ENCODE peak calls at places on chromosomes 3 and 15, in six cellular contexts. One of them, this sample, is unnamed.

GRCh38 chr3:34011171-34012101 is 213.0 kb downstream of the PDCD6IP start:
- DNase-seq in A549: peak; percentile 25
- DNase-seq in mucosa of descending colon: no peak
- DNase-seq in left ventricle myocardium inferior: no peak
- DNase-seq in epithelial cell of esophagus: no peak
- DNase-seq in uterus: no peak
- DNase-seq in this sample: peak; percentile 45

GRCh38 chr3:182019926-182020325 is 308.2 kb downstream of the SOX2 start:
- DNase-seq in A549: no peak
- DNase-seq in mucosa of descending colon: no peak
- DNase-seq in left ventricle myocardium inferior: no peak
- DNase-seq in epithelial cell of esophagus: no peak
- DNase-seq in uterus: no peak
- DNase-seq in this sample: no peak

GRCh38 chr3:71185733-71186455 is 397.6 kb downstream of the FOXP1 start:
- DNase-seq in A549: no peak
- DNase-seq in mucosa of descending colon: no peak
- DNase-seq in left ventricle myocardium inferior: no peak
- DNase-seq in epithelial cell of esophagus: peak; percentile 66
- DNase-seq in uterus: no peak
- DNase-seq in this sample: peak; percentile 53

GRCh38 chr3:13399603-13400002 is 20.5 kb downstream of the NUP210 start:
- DNase-seq in A549: no peak
- DNase-seq in mucosa of descending colon: no peak
- DNase-seq in left ventricle myocardium inferior: no peak
- DNase-seq in epithelial cell of esophagus: no peak
- DNase-seq in uterus: no peak
- DNase-seq in this sample: no peak

GRCh38 chr3:48428863-48429415 is 947 bp downstream of the PLXNB1 start:
- DNase-seq in A549: no peak
- DNase-seq in mucosa of descending colon: peak; percentile 64
- DNase-seq in left ventricle myocardium inferior: peak; percentile 53
- DNase-seq in epithelial cell of esophagus: no peak
- DNase-seq in uterus: peak; percentile 61
- DNase-seq in this sample: no peak

GRCh38 chr15:47439870-47440155 is 277.5 kb upstream of the SEMA6D start:
- DNase-seq in A549: no peak
- DNase-seq in mucosa of descending colon: no peak
- DNase-seq in left ventricle myocardium inferior: no peak
- DNase-seq in epithelial cell of esophagus: no peak
- DNase-seq in uterus: no peak
- DNase-seq in this sample: peak; percentile 56

GRCh38 chr3:193594946-193595689 is 2.1 kb downstream of the OPA1 start:
- DNase-seq in A549: no peak
- DNase-seq in mucosa of descending colon: no peak
- DNase-seq in left ventricle myocardium inferior: no peak
- DNase-seq in epithelial cell of esophagus: peak; percentile 31
- DNase-seq in uterus: no peak
- DNase-seq in this sample: no peak

GRCh38 chr3:171407746-171408145 is 52.5 kb downstream of the TNIK start:
- DNase-seq in A549: no peak
- DNase-seq in mucosa of descending colon: no peak
- DNase-seq in left ventricle myocardium inferior: no peak
- DNase-seq in epithelial cell of esophagus: peak; percentile 72
- DNase-seq in uterus: no peak
- DNase-seq in this sample: peak; percentile 54

GRCh38 chr15:74431645-74432044 is 2.1 kb downstream of the SEMA7A start:
- DNase-seq in A549: no peak
- DNase-seq in mucosa of descending colon: peak; percentile 49
- DNase-seq in left ventricle myocardium inferior: no peak
- DNase-seq in epithelial cell of esophagus: no peak
- DNase-seq in uterus: no peak
- DNase-seq in this sample: no peak

GRCh38 chr3:187188931-187189330 is 8.4 kb upstream of the RTP1 start:
- DNase-seq in A549: no peak
- DNase-seq in mucosa of descending colon: no peak
- DNase-seq in left ventricle myocardium inferior: no peak
- DNase-seq in epithelial cell of esophagus: no peak
- DNase-seq in uterus: no peak
- DNase-seq in this sample: no peak

GRCh38 chr3:100463002-100463401 is 29.4 kb upstream of the TMEM45A start:
- DNase-seq in A549: peak; percentile 53
- DNase-seq in mucosa of descending colon: no peak
- DNase-seq in left ventricle myocardium inferior: no peak
- DNase-seq in epithelial cell of esophagus: peak; percentile 75
- DNase-seq in uterus: no peak
- DNase-seq in this sample: peak; percentile 53

GRCh38 chr3:10964537-10965167 is 27.9 kb upstream of the SLC6A1 start:
- DNase-seq in A549: no peak
- DNase-seq in mucosa of descending colon: no peak
- DNase-seq in left ventricle myocardium inferior: no peak
- DNase-seq in epithelial cell of esophagus: peak; percentile 56
- DNase-seq in uterus: no peak
- DNase-seq in this sample: no peak

GRCh38 chr3:106282931-106283330 is 414.1 kb upstream of the CBLB start:
- DNase-seq in A549: no peak
- DNase-seq in mucosa of descending colon: no peak
- DNase-seq in left ventricle myocardium inferior: no peak
- DNase-seq in epithelial cell of esophagus: no peak
- DNase-seq in uterus: no peak
- DNase-seq in this sample: no peak

GRCh38 chr3:58353722-58354553 is 21.2 kb downstream of the PXK start:
- DNase-seq in A549: no peak
- DNase-seq in mucosa of descending colon: no peak
- DNase-seq in left ventricle myocardium inferior: no peak
- DNase-seq in epithelial cell of esophagus: no peak
- DNase-seq in uterus: no peak
- DNase-seq in this sample: peak; percentile 54

GRCh38 chr3:12993022-12993622 is 80.1 kb downstream of the IQSEC1 start:
- DNase-seq in A549: peak; percentile 37
- DNase-seq in mucosa of descending colon: no peak
- DNase-seq in left ventricle myocardium inferior: peak; percentile 45
- DNase-seq in epithelial cell of esophagus: no peak
- DNase-seq in uterus: no peak
- DNase-seq in this sample: no peak

GRCh38 chr3:17179381-17180205 is 294.8 kb downstream of the PLCL2 start:
- DNase-seq in A549: no peak
- DNase-seq in mucosa of descending colon: no peak
- DNase-seq in left ventricle myocardium inferior: no peak
- DNase-seq in epithelial cell of esophagus: no peak
- DNase-seq in uterus: no peak
- DNase-seq in this sample: no peak

GRCh38 chr3:161409069-161409468 is 37.8 kb upstream of the SPTSSB start:
- DNase-seq in A549: peak; percentile 14
- DNase-seq in mucosa of descending colon: no peak
- DNase-seq in left ventricle myocardium inferior: no peak
- DNase-seq in epithelial cell of esophagus: peak; percentile 70
- DNase-seq in uterus: no peak
- DNase-seq in this sample: peak; percentile 76
- TF ChIP-seq CTCF in A549: peak; percentile 74
- TF ChIP-seq CTCF in mucosa of descending colon: no peak
- TF ChIP-seq CTCF in left ventricle myocardium inferior: peak; percentile 59
- TF ChIP-seq CTCF in epithelial cell of esophagus: peak; percentile 61
- TF ChIP-seq CTCF in uterus: peak; percentile 29
- TF ChIP-seq CTCF in this sample: peak; percentile 55

DNA sequence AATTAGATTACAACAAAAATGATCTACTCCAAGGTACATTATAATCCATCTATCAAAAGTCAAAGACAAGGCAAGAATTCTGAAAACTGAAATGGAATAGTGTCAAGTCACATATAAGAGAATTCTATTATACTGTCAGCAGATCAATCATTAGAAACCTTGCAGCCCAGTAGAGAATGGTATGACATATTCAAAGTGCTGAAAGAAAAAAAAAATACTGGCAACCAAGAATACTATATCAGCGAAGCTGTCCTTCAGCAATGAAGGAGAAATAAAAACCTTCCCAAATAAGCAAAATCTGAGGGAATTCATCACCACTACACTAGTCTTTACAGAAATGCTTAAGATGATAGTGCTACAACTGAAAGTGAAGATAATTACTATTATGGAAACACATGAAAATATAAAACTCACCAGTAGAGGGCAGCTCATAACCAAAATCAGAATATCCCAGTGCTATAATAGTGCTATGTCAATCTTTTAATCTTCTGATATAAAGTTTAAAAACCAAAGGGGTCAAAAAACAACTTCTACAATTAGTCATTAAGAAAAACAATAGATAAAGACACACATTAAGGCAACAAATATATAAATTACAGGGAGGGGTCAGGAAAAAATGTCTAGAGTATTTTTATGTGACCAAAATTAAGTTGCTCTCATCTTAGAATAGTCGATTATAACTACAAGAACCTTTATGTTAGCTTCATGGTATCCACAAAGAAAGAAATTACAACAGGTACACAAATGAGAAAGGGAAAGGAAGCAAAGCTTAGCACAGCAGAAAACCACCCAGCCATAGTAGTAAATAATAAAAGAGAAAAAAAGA is 190.7 kb upstream of the CNTN6 start:
- DNase-seq in A549: peak; percentile 10
- DNase-seq in mucosa of descending colon: no peak
- DNase-seq in left ventricle myocardium inferior: no peak
- DNase-seq in epithelial cell of esophagus: peak; percentile 22
- DNase-seq in uterus: no peak
- DNase-seq in this sample: no peak
- H3K4me3 ChIP-seq in A549: no peak overlapping the region
- H3K4me3 ChIP-seq in mucosa of descending colon: no peak overlapping the region
- H3K4me3 ChIP-seq in left ventricle myocardium inferior: no peak overlapping the region
- H3K4me3 ChIP-seq in epithelial cell of esophagus: no peak overlapping the region
- H3K4me3 ChIP-seq in uterus: no peak overlapping the region
- H3K4me3 ChIP-seq in this sample: no peak overlapping the region

GRCh38 chr15:40702077-40702476 is 7.1 kb downstream of the RAD51 start:
- DNase-seq in A549: no peak
- DNase-seq in mucosa of descending colon: no peak
- DNase-seq in left ventricle myocardium inferior: no peak
- DNase-seq in epithelial cell of esophagus: no peak
- DNase-seq in uterus: no peak
- DNase-seq in this sample: no peak
- TF ChIP-seq CTCF in A549: no peak
- TF ChIP-seq CTCF in mucosa of descending colon: no peak
- TF ChIP-seq CTCF in left ventricle myocardium inferior: no peak
- TF ChIP-seq CTCF in epithelial cell of esophagus: no peak
- TF ChIP-seq CTCF in uterus: no peak
- TF ChIP-seq CTCF in this sample: peak; percentile 20

GRCh38 chr15:94845391-94845718 is 614.0 kb downstream of the MCTP2 start:
- DNase-seq in A549: no peak
- DNase-seq in mucosa of descending colon: no peak
- DNase-seq in left ventricle myocardium inferior: no peak
- DNase-seq in epithelial cell of esophagus: no peak
- DNase-seq in uterus: no peak
- DNase-seq in this sample: no peak

GRCh38 chr15:94847325-94847724 is 616.0 kb downstream of the MCTP2 start:
- DNase-seq in A549: no peak
- DNase-seq in mucosa of descending colon: no peak
- DNase-seq in left ventricle myocardium inferior: no peak
- DNase-seq in epithelial cell of esophagus: no peak
- DNase-seq in uterus: no peak
- DNase-seq in this sample: no peak

GRCh38 chr15:94844533-94845390 is 613.4 kb downstream of the MCTP2 start:
- DNase-seq in A549: no peak
- DNase-seq in mucosa of descending colon: peak; percentile 87
- DNase-seq in left ventricle myocardium inferior: peak; percentile 74
- DNase-seq in epithelial cell of esophagus: peak; percentile 29
- DNase-seq in uterus: peak; percentile 57
- DNase-seq in this sample: no peak

GRCh38 chr15:94843060-94843459 is 611.7 kb downstream of the MCTP2 start:
- DNase-seq in A549: no peak
- DNase-seq in mucosa of descending colon: no peak
- DNase-seq in left ventricle myocardium inferior: no peak
- DNase-seq in epithelial cell of esophagus: no peak
- DNase-seq in uterus: no peak
- DNase-seq in this sample: no peak

DNA sequence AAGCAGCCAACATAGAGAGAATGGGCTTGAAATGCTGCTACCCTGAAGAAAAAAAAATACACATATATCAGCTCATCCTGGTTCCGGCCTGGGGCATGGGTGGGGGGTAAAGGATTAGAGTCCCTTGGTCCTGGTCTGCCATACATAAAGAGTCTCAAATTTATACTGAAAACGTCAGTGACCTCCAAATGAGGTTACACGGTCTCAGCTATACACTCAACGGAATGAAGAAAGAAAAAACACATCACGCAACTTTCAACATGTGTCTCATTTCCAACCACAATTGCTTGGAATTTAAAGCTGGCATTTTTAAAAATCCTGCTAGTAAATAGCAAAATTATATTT is 612.8 kb downstream of the MCTP2 start:
- DNase-seq in A549: no peak
- DNase-seq in mucosa of descending colon: no peak
- DNase-seq in left ventricle myocardium inferior: no peak
- DNase-seq in epithelial cell of esophagus: no peak
- DNase-seq in uterus: no peak
- DNase-seq in this sample: no peak
- H3K4me3 ChIP-seq in A549: no peak overlapping the region
- H3K4me3 ChIP-seq in mucosa of descending colon: no peak overlapping the region
- H3K4me3 ChIP-seq in left ventricle myocardium inferior: peak overlapping the region; percentile 58
- H3K4me3 ChIP-seq in epithelial cell of esophagus: no peak overlapping the region
- H3K4me3 ChIP-seq in uterus: no peak overlapping the region
- H3K4me3 ChIP-seq in this sample: no peak overlapping the region

GRCh38 chr3:23834082-23834870 is 28.5 kb downstream of the UBE2E1 start:
- DNase-seq in A549: no peak
- DNase-seq in mucosa of descending colon: no peak
- DNase-seq in left ventricle myocardium inferior: no peak
- DNase-seq in epithelial cell of esophagus: peak; percentile 10
- DNase-seq in uterus: no peak
- DNase-seq in this sample: no peak
- TF ChIP-seq CTCF in A549: peak; percentile 40
- TF ChIP-seq CTCF in mucosa of descending colon: no peak
- TF ChIP-seq CTCF in left ventricle myocardium inferior: peak; percentile 39
- TF ChIP-seq CTCF in epithelial cell of esophagus: peak; percentile 23
- TF ChIP-seq CTCF in uterus: no peak
- TF ChIP-seq CTCF in this sample: peak; percentile 26

DNA sequence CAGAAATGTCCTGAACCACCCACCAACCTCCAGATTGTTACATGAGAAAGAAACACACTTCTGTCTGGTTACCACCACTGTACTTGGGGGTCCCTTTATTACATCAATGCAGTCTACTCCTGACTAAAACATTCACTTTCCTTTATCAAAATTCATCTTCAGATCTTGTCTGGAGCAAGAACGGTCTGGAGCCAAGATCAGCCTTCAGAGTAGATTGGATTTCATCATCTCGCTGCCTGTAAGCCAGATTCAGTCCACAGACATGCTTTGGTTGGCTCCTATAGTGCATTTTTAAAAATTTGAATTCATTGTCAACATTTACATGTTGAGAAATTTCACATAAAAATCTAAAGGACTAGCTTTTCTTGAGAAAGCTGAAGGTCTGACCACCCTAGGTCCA is 183.7 kb downstream of the SHQ1 start:
- DNase-seq in A549: no peak
- DNase-seq in mucosa of descending colon: no peak
- DNase-seq in left ventricle myocardium inferior: no peak
- DNase-seq in epithelial cell of esophagus: no peak
- DNase-seq in uterus: no peak
- DNase-seq in this sample: peak; percentile 18
- H3K4me3 ChIP-seq in A549: no peak overlapping the region
- H3K4me3 ChIP-seq in mucosa of descending colon: no peak overlapping the region
- H3K4me3 ChIP-seq in left ventricle myocardium inferior: no peak overlapping the region
- H3K4me3 ChIP-seq in epithelial cell of esophagus: no peak overlapping the region
- H3K4me3 ChIP-seq in uterus: no peak overlapping the region
- H3K4me3 ChIP-seq in this sample: no peak overlapping the region

GRCh38 chr3:114179575-114179974 is 723 bp upstream of the DRD3 start:
- DNase-seq in A549: no peak
- DNase-seq in mucosa of descending colon: no peak
- DNase-seq in left ventricle myocardium inferior: no peak
- DNase-seq in epithelial cell of esophagus: peak; percentile 22
- DNase-seq in uterus: no peak
- DNase-seq in this sample: peak; percentile 15
- TF ChIP-seq CTCF in A549: peak; percentile 36
- TF ChIP-seq CTCF in mucosa of descending colon: no peak
- TF ChIP-seq CTCF in left ventricle myocardium inferior: peak; percentile 29
- TF ChIP-seq CTCF in epithelial cell of esophagus: peak; percentile 41
- TF ChIP-seq CTCF in uterus: no peak
- TF ChIP-seq CTCF in this sample: peak; percentile 30

This sample was measured in foreskin fibroblast.